ENCODE peak calls at places on chromosomes 5 and 9, in five cellular contexts. J, R, K, Z and M are unnamed samples.

GRCh38 chr5:172722309-172722815 is 48.6 kb downstream of the DUSP1 start:
- DNase-seq in J (no peak), R (no peak), K (no peak), Z (no peak), M (no peak)

GRCh38 chr9:14313378-14313940 is 482 bp downstream of the NFIB start:
- DNase-seq in Z (peak; percentile 53), R (no peak), J (peak; percentile 56), K (peak; percentile 38), M (no peak)

GRCh38 chr9:134709512-134710270 is 68.1 kb downstream of the COL5A1 start:
- DNase-seq in K (no peak), J (no peak), R (no peak), Z (no peak), M (no peak)

GRCh38 chr9:129623331-129623730 is 2.4 kb upstream of the C9orf50 start:
- DNase-seq in R (no peak), K (no peak), J (no peak), Z (no peak), M (no peak)

GRCh38 chr9:33202552-33203300 is 35.6 kb upstream of the B4GALT1 start:
- DNase-seq in Z (peak; percentile 54), K (peak; percentile 42), R (peak; percentile 69), J (no peak), M (no peak)

GRCh38 chr5:15003511-15003920 is 131.9 kb upstream of the ANKH start:
- DNase-seq in J (no peak), K (peak; percentile 56), Z (peak; percentile 59), R (peak; percentile 48), M (no peak)

GRCh38 chr9:136886610-136887597 is 588 bp downstream of the TRAF2 start:
- DNase-seq in J (peak; percentile 57), Z (no peak), K (no peak), R (no peak), M (no peak)

GRCh38 chr5:17118631-17119030 is 98.8 kb upstream of the BASP1 start:
- DNase-seq in Z (peak; percentile 86), K (peak; percentile 41), J (no peak), R (no peak), M (no peak)

GRCh38 chr9:75152416-75152815 is 64.1 kb downstream of the OSTF1 start:
- DNase-seq in Z (no peak), R (no peak), J (no peak), K (no peak), M (no peak)

GRCh38 chr9:35811364-35812024 is 568 bp downstream of the SPAG8 start:
- DNase-seq in R (peak; percentile 46), Z (no peak), K (peak; percentile 61), J (no peak), M (no peak)

DNA sequence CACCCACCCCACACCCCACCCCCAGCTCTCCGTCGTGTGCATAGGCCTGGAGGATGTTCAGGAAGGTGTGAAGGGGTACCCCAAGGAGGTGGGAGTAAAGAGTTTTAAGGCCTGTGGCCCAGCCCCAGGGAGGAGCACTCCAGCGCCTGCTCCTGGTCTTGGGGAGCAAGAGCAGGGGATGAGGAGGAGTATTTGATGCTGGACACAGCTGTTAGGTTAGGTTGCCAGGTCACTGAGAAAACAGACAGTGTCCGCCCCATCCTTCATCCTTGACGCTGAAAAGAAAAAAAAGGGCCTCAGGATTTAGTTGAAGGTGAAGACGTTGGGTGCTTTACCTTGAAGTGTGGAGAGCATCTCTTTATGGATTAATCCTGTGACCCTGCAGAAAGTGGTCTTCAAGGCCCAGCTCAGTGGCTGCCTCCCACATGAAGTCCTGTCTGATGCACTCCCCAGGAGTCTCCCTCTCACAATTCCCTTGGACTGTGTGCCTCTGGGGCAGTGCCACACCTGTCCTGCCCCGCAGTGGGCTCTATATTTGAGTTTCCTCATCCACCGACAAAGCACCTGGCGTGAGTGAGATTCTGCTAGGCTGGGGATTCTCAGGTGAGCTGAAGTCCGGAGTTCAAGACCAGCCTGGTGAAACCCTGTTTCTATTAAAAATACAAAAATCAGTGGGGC is 101.8 kb downstream of the SPRY4 start:
- DNase-seq in J (no peak), K (no peak), Z (no peak), R (no peak), M (no peak)
- TF ChIP-seq CTCF in J (no peak), K (no peak), Z (no peak), R (no peak), M (no peak)

DNA sequence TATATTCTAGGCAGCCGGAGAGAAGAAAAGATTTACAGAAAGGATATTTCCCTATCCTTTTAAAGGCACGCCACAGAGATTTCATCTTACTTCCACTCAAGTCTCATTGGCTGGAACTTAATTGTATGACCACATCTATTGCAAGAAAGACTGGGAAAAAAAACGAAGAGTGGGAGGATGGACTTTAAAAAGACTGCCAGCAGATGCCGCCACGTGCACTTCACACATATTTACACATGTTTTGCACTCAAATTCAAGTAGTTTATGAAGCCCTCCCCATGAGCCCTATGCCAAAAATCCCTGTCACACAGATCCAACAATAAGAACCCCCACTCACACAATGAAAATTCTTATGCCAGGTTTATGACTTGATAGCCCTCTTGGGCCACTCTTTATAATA is 138.5 kb upstream of the TYRP1 start:
- DNase-seq in J (no peak), R (no peak), Z (peak; percentile 2), K (no peak), M (no peak)
- TF ChIP-seq CTCF in J (no peak), R (peak; percentile 21), Z (peak; percentile 44), K (no peak), M (peak; percentile 57)

GRCh38 chr5:65481171-65481575 is 547 bp downstream of the ADAMTS6 start:
- DNase-seq in R (no peak), K (no peak), Z (peak; percentile 17), J (no peak), M (no peak)

GRCh38 chr5:65479527-65479926 is 2.2 kb downstream of the ADAMTS6 start:
- DNase-seq in R (no peak), Z (no peak), J (no peak), K (no peak), M (no peak)

GRCh38 chr5:65481635-65482271 is at the start of gene ADAMTS6:
- DNase-seq in K (peak; percentile 74), R (peak; percentile 91), J (peak; percentile 74), Z (peak; percentile 85), M (peak; percentile 92)

GRCh38 chr5:65482280-65482726 is 583 bp upstream of the ADAMTS6 start:
- DNase-seq in K (no peak), J (no peak), Z (peak; percentile 62), R (no peak), M (no peak)

DNA sequence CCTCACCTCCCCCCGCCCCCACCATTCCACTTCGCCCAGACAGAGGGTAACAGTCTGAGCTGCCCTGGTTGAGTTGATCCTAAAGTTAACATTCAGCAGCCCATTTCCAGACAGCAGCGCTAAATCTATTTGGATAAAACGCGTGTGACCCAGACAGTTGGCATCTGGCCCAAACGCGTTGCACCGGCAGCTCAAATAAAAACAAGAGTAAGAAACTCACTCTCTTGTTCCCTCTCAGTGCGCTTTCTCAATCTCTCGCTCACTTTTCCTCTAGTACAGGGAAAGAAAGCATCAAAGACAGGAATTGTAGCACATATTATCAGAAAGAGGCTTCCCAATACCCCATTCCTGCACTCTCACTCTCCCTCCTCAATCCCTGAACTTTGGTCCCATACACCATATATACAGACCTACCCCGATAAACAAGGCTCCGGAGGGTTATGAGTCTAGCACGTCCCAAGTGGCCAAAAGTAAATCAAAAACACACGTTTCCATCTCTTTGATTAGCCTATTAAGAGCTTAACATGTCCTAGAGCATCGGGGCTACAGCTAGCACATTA is 1.3 kb downstream of the ADAMTS6 start:
- DNase-seq in R (peak; percentile 80), J (peak; percentile 71), Z (peak; percentile 60), K (peak; percentile 72), M (no peak)
- TF ChIP-seq CTCF in R (no peak), J (no peak), Z (no peak), K (no peak), M (no peak)

DNA sequence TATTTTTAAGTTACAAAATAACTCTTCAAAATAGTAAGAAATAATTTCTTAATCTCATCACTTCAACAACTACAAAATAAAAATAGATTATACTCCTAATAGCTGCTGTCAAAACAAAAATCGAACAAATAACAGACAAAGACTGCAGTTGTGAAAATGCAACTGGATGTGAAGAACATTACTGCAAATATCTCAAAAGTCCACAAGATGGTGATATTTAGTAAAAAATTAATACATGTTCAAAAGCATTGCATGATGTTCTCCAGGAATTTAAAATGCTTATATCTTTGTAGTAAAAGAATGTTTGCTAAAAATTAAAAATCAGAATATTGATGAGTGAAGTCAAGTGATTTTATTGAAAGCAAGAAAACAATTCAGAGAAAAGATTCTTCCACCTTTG is 66.2 kb downstream of the MPDZ start:
- DNase-seq in Z (no peak), R (no peak), J (no peak), K (no peak), M (no peak)
- TF ChIP-seq CTCF in Z (peak; percentile 67), R (peak; percentile 45), J (no peak), K (peak; percentile 11), M (peak; percentile 60)

GRCh38 chr9:105333076-105333475 is 88.6 kb downstream of the SLC44A1 start:
- DNase-seq in J (no peak), K (no peak), Z (no peak), R (no peak), M (no peak)
- TF ChIP-seq CTCF in J (no peak), K (no peak), Z (no peak), R (no peak), M (no peak)